ENCODE peak calls at places on chromosome 1, in four cellular contexts. One of them, this sample, is unnamed.

GRCh38 chr1:234675561-234675960 is 65.6 kb upstream of the IRF2BP2 start:
- DNase-seq in cardiac muscle cell: no peak
- DNase-seq in tibial nerve: no peak
- DNase-seq in WTC11: no peak
- DNase-seq in this sample: no peak

GRCh38 chr1:151825811-151826660 is 5.6 kb downstream of the RORC start:
- DNase-seq in cardiac muscle cell: no peak
- DNase-seq in tibial nerve: no peak
- DNase-seq in WTC11: peak; percentile 55
- DNase-seq in this sample: no peak

GRCh38 chr1:29698033-29698432 is 461.7 kb downstream of the PTPRU start:
- DNase-seq in cardiac muscle cell: peak; percentile 82
- DNase-seq in tibial nerve: no peak
- DNase-seq in WTC11: peak; percentile 70
- DNase-seq in this sample: peak; percentile 67

GRCh38 chr1:54118704-54119103 is 34.1 kb downstream of the CDCP2 start:
- DNase-seq in cardiac muscle cell: peak; percentile 16
- DNase-seq in tibial nerve: no peak
- DNase-seq in WTC11: no peak
- DNase-seq in this sample: peak; percentile 89

GRCh38 chr1:5711079-5711478 is 281.1 kb downstream of the NPHP4 start:
- DNase-seq in cardiac muscle cell: no peak
- DNase-seq in tibial nerve: no peak
- DNase-seq in WTC11: no peak
- DNase-seq in this sample: no peak

GRCh38 chr1:176903474-176903873 is 261.0 kb downstream of the ASTN1 start:
- DNase-seq in cardiac muscle cell: peak; percentile 69
- DNase-seq in tibial nerve: no peak
- DNase-seq in WTC11: no peak
- DNase-seq in this sample: no peak

GRCh38 chr1:246907472-246907871 is 24.3 kb downstream of the AHCTF1 start:
- DNase-seq in cardiac muscle cell: peak; percentile 79
- DNase-seq in tibial nerve: peak; percentile 22
- DNase-seq in WTC11: no peak
- DNase-seq in this sample: peak; percentile 47

GRCh38 chr1:168266644-168267186 is 14.0 kb upstream of the TBX19 start:
- DNase-seq in cardiac muscle cell: peak; percentile 12
- DNase-seq in tibial nerve: no peak
- DNase-seq in WTC11: no peak
- DNase-seq in this sample: no peak

GRCh38 chr1:42676534-42677087 is 5.6 kb upstream of the YBX1 start:
- DNase-seq in cardiac muscle cell: no peak
- DNase-seq in tibial nerve: no peak
- DNase-seq in WTC11: no peak
- DNase-seq in this sample: no peak

GRCh38 chr1:109902204-109902985 is 8.3 kb upstream of the CSF1 start:
- DNase-seq in cardiac muscle cell: no peak
- DNase-seq in tibial nerve: no peak
- DNase-seq in WTC11: no peak
- DNase-seq in this sample: no peak

GRCh38 chr1:77832889-77833288 is 53.4 kb downstream of the MIGA1 start:
- DNase-seq in cardiac muscle cell: peak; percentile 98
- DNase-seq in tibial nerve: no peak
- DNase-seq in WTC11: no peak
- DNase-seq in this sample: peak; percentile 93

GRCh38 chr1:201144701-201145100 is 9.6 kb downstream of the TMEM9 start:
- DNase-seq in cardiac muscle cell: no peak
- DNase-seq in tibial nerve: no peak
- DNase-seq in WTC11: no peak
- DNase-seq in this sample: no peak

GRCh38 chr1:113557176-113557575 is 166.9 kb downstream of the MAGI3 start:
- DNase-seq in cardiac muscle cell: no peak
- DNase-seq in tibial nerve: no peak
- DNase-seq in WTC11: no peak
- DNase-seq in this sample: no peak

GRCh38 chr1:212162635-212163034 is 122.6 kb upstream of the PPP2R5A start:
- DNase-seq in cardiac muscle cell: peak; percentile 84
- DNase-seq in tibial nerve: peak; percentile 35
- DNase-seq in WTC11: no peak
- DNase-seq in this sample: peak; percentile 30

GRCh38 chr1:10941891-10942541 is 70.4 kb upstream of the TARDBP start:
- DNase-seq in cardiac muscle cell: peak; percentile 43
- DNase-seq in tibial nerve: peak; percentile 36
- DNase-seq in WTC11: peak; percentile 86
- DNase-seq in this sample: no peak

GRCh38 chr1:160210563-160210962 is 5.4 kb downstream of the PEA15 start:
- DNase-seq in cardiac muscle cell: no peak
- DNase-seq in tibial nerve: no peak
- DNase-seq in WTC11: no peak
- DNase-seq in this sample: no peak

GRCh38 chr1:209873067-209873810 is 45.5 kb downstream of the UTP25 start:
- DNase-seq in cardiac muscle cell: peak; percentile 54
- DNase-seq in tibial nerve: no peak
- DNase-seq in WTC11: no peak
- DNase-seq in this sample: no peak

GRCh38 chr1:98493469-98493868 is 168.1 kb upstream of the SNX7 start:
- DNase-seq in cardiac muscle cell: no peak
- DNase-seq in tibial nerve: no peak
- DNase-seq in WTC11: no peak
- DNase-seq in this sample: no peak

GRCh38 chr1:7491818-7492173 is 279.3 kb upstream of the VAMP3 start:
- DNase-seq in cardiac muscle cell: no peak
- DNase-seq in tibial nerve: no peak
- DNase-seq in WTC11: no peak
- DNase-seq in this sample: no peak

GRCh38 chr1:203480084-203480483 is 4.5 kb downstream of the PRELP start:
- DNase-seq in cardiac muscle cell: peak; percentile 81
- DNase-seq in tibial nerve: no peak
- DNase-seq in WTC11: no peak
- DNase-seq in this sample: peak; percentile 73

GRCh38 chr1:30049748-30050147 is 673.6 kb downstream of the MATN1 start:
- DNase-seq in cardiac muscle cell: no peak
- DNase-seq in tibial nerve: no peak
- DNase-seq in WTC11: no peak
- DNase-seq in this sample: no peak

GRCh38 chr1:85628791-85629531 is 48.4 kb downstream of the CCN1 start:
- DNase-seq in cardiac muscle cell: peak; percentile 87
- DNase-seq in tibial nerve: no peak
- DNase-seq in WTC11: peak; percentile 44
- DNase-seq in this sample: peak; percentile 73

DNA sequence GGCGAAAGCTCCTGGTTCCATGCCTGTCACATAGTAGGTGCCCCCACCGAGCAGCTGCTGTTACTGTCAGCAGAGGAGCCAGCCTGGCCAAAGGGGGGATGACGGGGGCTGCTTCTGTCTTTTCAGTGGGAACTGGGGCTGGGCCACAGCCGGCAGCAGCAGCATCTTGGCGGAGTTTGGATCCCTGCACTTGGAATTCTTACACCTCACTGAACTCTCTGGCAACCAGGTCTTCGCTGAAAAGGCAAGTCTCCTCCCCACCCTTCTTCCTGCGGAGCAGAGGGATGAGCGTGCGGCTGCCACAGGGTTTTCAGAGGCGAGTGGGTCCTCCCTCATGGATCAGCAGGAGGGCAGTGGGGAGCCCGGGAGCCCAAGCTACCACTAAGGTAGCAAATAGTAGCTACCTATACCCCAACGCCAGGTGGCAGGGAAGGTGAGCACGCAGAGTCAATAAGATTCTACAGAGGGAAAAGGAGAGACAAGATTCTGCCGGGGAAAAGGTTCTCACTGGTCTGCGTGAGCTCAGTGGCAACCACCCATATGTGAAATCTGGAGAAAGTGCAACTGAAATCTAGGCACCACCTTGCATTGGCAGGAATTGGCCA is 41.4 kb upstream of the SELENON start:
- DNase-seq in cardiac muscle cell: no peak
- DNase-seq in tibial nerve: no peak
- DNase-seq in WTC11: no peak
- DNase-seq in this sample: no peak
- TF ChIP-seq CTCF in cardiac muscle cell: no peak
- TF ChIP-seq CTCF in tibial nerve: no peak
- TF ChIP-seq CTCF in WTC11: no peak
- TF ChIP-seq CTCF in this sample: no peak

DNA sequence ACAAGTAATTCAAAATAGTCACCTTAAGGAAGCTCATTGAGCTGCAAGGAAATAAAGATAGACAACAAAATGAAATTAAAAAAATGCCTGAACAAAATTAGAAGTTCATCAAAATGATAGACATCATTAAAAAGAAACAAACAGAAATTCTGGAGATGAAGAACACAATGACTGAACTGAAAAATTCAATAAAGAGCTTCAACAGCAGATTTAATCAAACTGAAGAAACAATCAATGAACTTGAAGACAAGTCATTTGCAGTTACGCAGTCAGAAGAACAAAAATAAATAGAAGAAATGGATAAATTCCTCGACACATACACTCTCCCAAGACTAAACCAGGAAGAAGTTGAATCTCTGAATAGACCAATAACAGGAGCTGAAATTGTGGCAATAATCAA is 390.0 kb upstream of the SPAG17 start:
- DNase-seq in cardiac muscle cell: no peak
- DNase-seq in tibial nerve: no peak
- DNase-seq in WTC11: no peak
- DNase-seq in this sample: no peak
- TF ChIP-seq CTCF in cardiac muscle cell: no peak
- TF ChIP-seq CTCF in tibial nerve: no peak
- TF ChIP-seq CTCF in WTC11: no peak
- TF ChIP-seq CTCF in this sample: no peak

DNA sequence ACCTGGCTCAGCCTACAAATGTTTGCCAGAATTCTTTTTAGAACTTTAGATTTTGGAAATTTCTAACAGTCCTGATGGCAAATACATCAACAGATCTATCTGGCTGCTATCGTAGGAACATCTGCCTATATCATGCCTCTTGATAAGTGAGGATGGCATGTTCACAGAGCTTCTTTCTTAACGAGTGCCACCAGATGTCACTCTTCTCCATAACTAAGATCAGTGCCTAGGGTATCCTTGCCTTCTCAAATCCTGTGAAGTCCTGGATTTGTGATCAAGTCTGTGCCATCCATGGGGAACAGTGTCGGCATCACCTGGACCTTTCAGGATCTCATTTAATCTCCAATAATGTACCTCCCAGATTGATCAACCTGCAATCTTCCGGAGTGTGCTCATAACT is 36.5 kb upstream of the CD5L start:
- DNase-seq in cardiac muscle cell: peak; percentile 41
- DNase-seq in tibial nerve: no peak
- DNase-seq in WTC11: no peak
- DNase-seq in this sample: peak; percentile 35
- TF ChIP-seq CTCF in cardiac muscle cell: peak; percentile 33
- TF ChIP-seq CTCF in tibial nerve: peak; percentile 11
- TF ChIP-seq CTCF in WTC11: peak; percentile 28
- TF ChIP-seq CTCF in this sample: peak; percentile 73

GRCh38 chr1:27392096-27392777 is at the start of gene GPR3:
- DNase-seq in cardiac muscle cell: peak; percentile 94
- DNase-seq in tibial nerve: peak; percentile 86
- DNase-seq in WTC11: peak; percentile 96
- DNase-seq in this sample: peak; percentile 87
- TF ChIP-seq CTCF in cardiac muscle cell: peak; percentile 64
- TF ChIP-seq CTCF in tibial nerve: peak; percentile 76
- TF ChIP-seq CTCF in WTC11: peak; percentile 20
- TF ChIP-seq CTCF in this sample: peak; percentile 70

GRCh38 chr1:34037109-34037508 is 127.9 kb downstream of the CSMD2 start:
- DNase-seq in cardiac muscle cell: no peak
- DNase-seq in tibial nerve: no peak
- DNase-seq in WTC11: peak; percentile 73
- DNase-seq in this sample: no peak
- TF ChIP-seq CTCF in cardiac muscle cell: no peak
- TF ChIP-seq CTCF in tibial nerve: no peak
- TF ChIP-seq CTCF in WTC11: no peak
- TF ChIP-seq CTCF in this sample: no peak

DNA sequence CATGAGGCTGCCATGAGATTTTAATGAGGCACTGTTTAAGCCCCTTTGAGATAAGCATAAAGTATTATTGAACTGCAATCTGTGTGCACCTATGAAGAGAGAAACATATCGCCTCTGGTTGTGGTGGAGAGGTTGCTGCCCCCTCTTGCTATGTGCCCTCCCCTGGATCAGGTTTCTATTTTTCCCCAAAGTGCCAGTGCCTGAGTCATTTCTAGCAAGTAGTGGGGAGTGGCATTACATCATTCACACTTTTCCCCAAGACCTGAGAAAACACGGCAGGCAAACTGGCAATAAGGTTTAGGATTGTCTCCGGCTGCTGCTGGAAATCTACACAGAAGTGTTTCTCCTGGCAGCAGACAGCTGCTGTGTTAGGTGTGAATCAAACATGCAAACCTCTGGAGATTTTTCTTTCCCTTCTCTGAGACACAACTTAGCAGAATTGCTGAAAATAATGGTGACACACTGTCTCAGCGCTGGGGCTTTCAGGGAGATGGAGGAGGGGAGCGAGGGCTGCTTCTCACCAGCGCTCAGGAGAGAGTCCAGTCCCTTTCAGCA is 13.6 kb upstream of the RGS16 start:
- DNase-seq in cardiac muscle cell: peak; percentile 38
- DNase-seq in tibial nerve: no peak
- DNase-seq in WTC11: no peak
- DNase-seq in this sample: no peak
- TF ChIP-seq CTCF in cardiac muscle cell: no peak
- TF ChIP-seq CTCF in tibial nerve: no peak
- TF ChIP-seq CTCF in WTC11: no peak
- TF ChIP-seq CTCF in this sample: no peak

DNA sequence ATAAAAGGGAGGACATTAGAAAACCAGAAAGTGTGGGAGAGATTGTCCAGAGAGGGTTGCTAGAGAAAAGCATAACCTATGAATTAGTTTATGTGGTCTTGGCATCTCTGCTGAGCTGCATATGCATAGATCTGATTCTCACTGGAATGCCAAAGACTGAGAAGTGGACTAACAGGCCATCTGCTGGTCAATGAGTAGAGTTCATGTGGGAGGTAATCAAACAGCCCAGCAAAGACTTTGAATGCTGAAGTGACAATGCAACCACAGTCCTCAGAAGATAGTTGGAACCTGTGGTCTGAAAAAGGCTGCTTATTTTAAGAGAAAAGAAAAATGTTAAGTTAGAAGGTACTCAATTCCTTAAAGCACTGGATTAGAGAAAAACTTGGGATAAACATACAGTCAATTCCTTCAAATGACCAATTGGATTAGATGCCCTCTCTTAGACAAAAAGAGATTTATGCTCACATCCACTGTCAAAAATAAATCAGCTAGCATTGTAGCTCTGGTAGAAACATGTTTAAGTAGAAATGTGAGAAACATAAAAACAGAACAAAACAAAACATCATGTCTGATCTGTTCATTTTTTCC is 382.8 kb downstream of the AMY1C start:
- DNase-seq in cardiac muscle cell: peak; percentile 7
- DNase-seq in tibial nerve: no peak
- DNase-seq in WTC11: no peak
- DNase-seq in this sample: peak; percentile 1
- TF ChIP-seq CTCF in cardiac muscle cell: no peak
- TF ChIP-seq CTCF in tibial nerve: no peak
- TF ChIP-seq CTCF in WTC11: peak; percentile 28
- TF ChIP-seq CTCF in this sample: peak; percentile 11